ENCODE peak calls at places on chromosome 21, in seven cellular contexts. S is prostate gland, X is right lobe of liver, D is A549, P is heart left ventricle, C is foreskin keratinocyte, O is H1. K is an unnamed sample.

GRCh38 chr21:41726058-41726558 is 40.7 kb downstream of the RIPK4 start:
- DNase-seq in S (no peak), X (no peak), D (no peak), P (peak), C (no peak), O (no peak), K (no peak)

GRCh38 chr21:29349702-29350101 is 51.0 kb downstream of the BACH1 start:
- DNase-seq in S (no peak), X (no peak), D (no peak), P (no peak), C (no peak), O (no peak), K (no peak)

GRCh38 chr21:41170442-41170841 is 2.5 kb downstream of the BACE2 start:
- DNase-seq in S (no peak), X (no peak), D (peak), P (no peak), C (no peak), O (no peak), K (no peak)

GRCh38 chr21:29656504-29657227 is 283.1 kb downstream of the GRIK1 start:
- DNase-seq in S (no peak), X (no peak), D (no peak), P (no peak), C (peak), O (no peak), K (peak)

GRCh38 chr21:8989261-8989882 is 1532.0 kb upstream of the TPTE start:
- DNase-seq in S (no peak), X (no peak), D (no peak), P (no peak), C (no peak), O (no peak), K (no peak)

GRCh38 chr21:37758997-37759396 is 157.3 kb downstream of the KCNJ6 start:
- DNase-seq in S (peak), X (peak), D (peak), P (peak), C (no peak), O (peak), K (no peak)

GRCh38 chr21:42878678-42878992 is 704 bp downstream of the WDR4 start:
- DNase-seq in S (no peak), X (no peak), D (no peak), P (no peak), C (no peak), O (no peak), K (peak)

GRCh38 chr21:43866233-43866632 is 1.2 kb downstream of the AGPAT3 start:
- DNase-seq in S (peak), X (no peak), D (no peak), P (no peak), C (no peak), O (no peak), K (no peak)

GRCh38 chr21:45404726-45405270 is at the start of gene COL18A1:
- DNase-seq in S (peak), X (peak), D (peak), P (peak), C (no peak), O (no peak), K (no peak)

GRCh38 chr21:31397515-31397926 is 53.5 kb upstream of the TIAM1 start:
- DNase-seq in S (no peak), X (no peak), D (no peak), P (no peak), C (no peak), O (no peak), K (no peak)

GRCh38 chr21:26962516-26963305 is 4.2 kb downstream of the ADAMTS5 start:
- DNase-seq in S (no peak), X (no peak), D (no peak), P (no peak), C (no peak), O (no peak), K (no peak)
- H3K27ac ChIP-seq in S (no peak), X (no peak), D (no peak), P (peak), C (no peak), O (no peak), K (no peak)

GRCh38 chr21:35190201-35190701 is 141.1 kb upstream of the RUNX1 start:
- DNase-seq in S (no peak), X (no peak), D (no peak), P (no peak), C (peak), O (no peak), K (peak)

GRCh38 chr21:35191754-35192153 is 142.7 kb upstream of the RUNX1 start:
- DNase-seq in S (no peak), X (no peak), D (no peak), P (no peak), C (no peak), O (no peak), K (no peak)

GRCh38 chr21:35195232-35195631 is 146.1 kb upstream of the RUNX1 start:
- DNase-seq in S (no peak), X (no peak), D (no peak), P (no peak), C (no peak), O (no peak), K (no peak)

GRCh38 chr21:35191128-35191527 is 142.0 kb upstream of the RUNX1 start:
- DNase-seq in S (no peak), X (no peak), D (no peak), P (no peak), C (no peak), O (no peak), K (no peak)

GRCh38 chr21:35189077-35189863 is 140.2 kb upstream of the RUNX1 start:
- DNase-seq in S (no peak), X (no peak), D (no peak), P (no peak), C (no peak), O (no peak), K (no peak)
- H3K27ac ChIP-seq in S (no peak), X (no peak), D (no peak), P (peak), C (peak), O (no peak), K (no peak)

GRCh38 chr21:33939224-33939623 is 23.6 kb upstream of the ATP5PO start:
- DNase-seq in S (no peak), X (no peak), D (no peak), P (no peak), C (no peak), O (no peak), K (no peak)
- H3K27ac ChIP-seq in S (no peak), X (no peak), D (no peak), P (peak), C (no peak), O (no peak), K (no peak)

GRCh38 chr21:19048088-19048672 is 644.6 kb upstream of the TMPRSS15 start:
- DNase-seq in S (no peak), X (no peak), D (no peak), P (no peak), C (no peak), O (no peak), K (no peak)

GRCh38 chr21:19049567-19049966 is 646.0 kb upstream of the TMPRSS15 start:
- DNase-seq in S (no peak), X (no peak), D (no peak), P (no peak), C (no peak), O (no peak), K (no peak)
- H3K27ac ChIP-seq in S (no peak), X (no peak), D (no peak), P (no peak), C (no peak), O (no peak), K (no peak)

GRCh38 chr21:33663241-33663640 is 20.9 kb downstream of the ITSN1 start:
- DNase-seq in S (no peak), X (no peak), D (no peak), P (no peak), C (no peak), O (no peak), K (no peak)
- H3K27ac ChIP-seq in S (no peak), X (no peak), D (no peak), P (no peak), C (no peak), O (no peak), K (no peak)

DNA sequence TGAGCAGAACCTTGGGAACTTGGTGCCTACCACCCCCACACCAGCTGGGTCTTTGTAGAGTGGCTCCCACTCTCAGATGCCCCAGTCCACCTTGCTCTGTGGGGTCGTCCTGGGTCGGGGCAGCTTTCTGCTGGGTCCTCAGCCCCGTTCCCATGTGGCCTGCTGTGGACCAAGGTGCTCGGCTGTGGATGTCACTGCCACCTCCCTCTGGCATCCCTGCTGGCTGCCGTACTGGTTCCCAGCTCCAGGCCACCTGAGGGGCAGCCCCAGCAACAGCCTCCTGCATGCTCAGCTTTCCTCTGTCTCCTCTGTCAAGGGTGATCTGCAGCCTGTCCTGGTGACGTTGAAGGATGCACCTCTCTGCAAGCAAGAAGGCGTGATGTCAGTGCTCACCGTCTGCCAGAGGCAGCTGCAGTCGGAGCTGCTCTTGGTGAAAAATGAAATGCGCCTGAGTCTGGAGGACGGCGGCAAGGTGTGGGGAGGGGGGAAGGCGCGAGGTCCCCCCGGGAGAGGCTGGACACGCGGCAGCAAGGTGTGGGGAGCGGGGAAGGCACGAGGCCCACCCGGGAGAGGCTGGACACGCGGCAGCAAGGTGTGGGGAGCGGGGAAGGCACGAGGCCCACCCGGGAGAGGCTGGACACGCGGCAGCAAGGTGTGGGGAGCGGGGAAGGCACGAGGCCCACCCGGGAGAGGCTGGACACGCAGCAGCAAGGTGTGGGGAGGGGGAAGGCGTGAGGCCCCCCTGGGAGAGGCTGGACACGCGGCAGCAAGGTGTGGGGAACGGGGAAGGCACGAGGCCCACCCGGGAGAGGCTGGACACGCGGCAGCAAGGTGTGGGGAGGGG is 45.9 kb upstream of the DIP2A start:
- DNase-seq in S (no peak), X (no peak), D (no peak), P (peak), C (no peak), O (no peak), K (no peak)
- H3K27ac ChIP-seq in S (no peak), X (no peak), D (no peak), P (no peak), C (no peak), O (no peak), K (no peak)

DNA sequence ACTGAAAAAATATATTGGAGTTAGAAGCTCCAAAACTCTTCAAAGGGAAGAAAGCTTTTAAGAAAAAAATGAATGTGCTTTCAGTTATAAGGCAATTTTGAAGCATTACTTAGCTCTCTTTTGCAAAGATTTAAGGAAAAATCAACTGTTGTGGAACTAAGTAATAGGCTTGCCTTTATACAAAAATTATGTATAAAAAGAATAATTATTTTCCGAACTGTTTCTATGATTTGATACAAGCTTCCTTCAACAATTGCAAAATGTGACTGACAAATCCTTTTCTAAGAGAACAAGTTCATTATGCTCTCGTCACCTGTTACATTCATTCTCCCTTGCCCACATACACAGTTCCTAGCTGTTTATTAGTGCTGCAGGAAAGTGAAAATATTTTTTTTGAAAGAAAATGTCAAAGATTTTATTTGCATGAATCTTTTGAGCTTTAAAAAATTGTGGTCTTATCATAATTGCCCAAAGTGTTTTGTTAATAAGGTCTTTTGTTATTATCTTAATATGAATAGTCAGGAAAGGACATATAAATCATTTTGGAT is 466.2 kb downstream of the USP25 start:
- DNase-seq in S (no peak), X (no peak), D (no peak), P (no peak), C (peak), O (no peak), K (no peak)
- H3K27ac ChIP-seq in S (peak), X (peak), D (peak), P (peak), C (peak), O (no peak), K (peak)

GRCh38 chr21:33125981-33126380 is 56.0 kb downstream of the OLIG1 start:
- DNase-seq in S (no peak), X (no peak), D (no peak), P (no peak), C (no peak), O (no peak), K (no peak)

GRCh38 chr21:33128538-33128937 is 58.6 kb downstream of the OLIG1 start:
- DNase-seq in S (no peak), X (no peak), D (no peak), P (no peak), C (no peak), O (no peak), K (no peak)

GRCh38 chr21:33124879-33125278 is 54.9 kb downstream of the OLIG1 start:
- DNase-seq in S (no peak), X (no peak), D (no peak), P (no peak), C (no peak), O (no peak), K (no peak)

GRCh38 chr21:33126569-33126968 is 56.6 kb downstream of the OLIG1 start:
- DNase-seq in S (no peak), X (no peak), D (no peak), P (no peak), C (no peak), O (no peak), K (no peak)

DNA sequence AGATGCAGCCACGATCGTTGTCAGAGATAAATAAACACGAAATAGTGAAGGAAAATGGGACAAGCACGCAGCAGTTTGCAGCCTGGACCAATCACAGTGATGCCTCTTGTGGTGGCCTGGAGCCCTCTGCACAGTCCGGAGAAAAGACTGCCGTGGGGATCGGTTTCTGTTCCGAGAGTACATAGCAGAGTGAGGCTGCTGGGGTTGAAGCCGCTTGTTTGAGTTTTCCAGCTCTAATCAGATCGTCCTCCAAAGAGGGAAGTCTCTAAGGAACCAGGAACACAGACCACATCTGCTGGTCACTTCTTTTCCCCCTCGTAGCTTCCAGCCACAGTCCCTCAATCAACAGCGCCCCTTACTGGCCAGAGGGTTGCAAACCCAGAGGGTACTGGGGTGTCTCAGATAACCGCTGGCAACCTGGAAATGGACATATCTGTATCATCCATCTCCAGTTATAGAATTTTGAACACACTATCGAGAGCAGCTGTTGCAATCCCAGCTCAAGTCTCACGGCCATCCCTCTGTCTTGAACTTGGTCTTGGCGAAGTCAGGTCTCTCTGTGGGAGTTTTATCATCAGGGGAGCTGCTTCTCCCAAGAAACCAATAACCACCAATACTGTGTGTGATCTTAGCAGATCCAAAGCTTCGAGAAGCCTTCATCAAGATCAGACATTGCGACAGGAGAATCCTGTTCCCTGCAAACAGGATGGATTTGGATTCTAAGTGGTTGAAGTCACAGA is 57.4 kb downstream of the OLIG1 start:
- DNase-seq in S (peak), X (peak), D (peak), P (peak), C (peak), O (no peak), K (no peak)
- H3K27ac ChIP-seq in S (no peak), X (no peak), D (no peak), P (no peak), C (no peak), O (no peak), K (no peak)

GRCh38 chr21:34197561-34197960 is 124.2 kb downstream of the MRPS6 start:
- DNase-seq in S (no peak), X (no peak), D (no peak), P (no peak), C (no peak), O (no peak), K (no peak)
- H3K27ac ChIP-seq in S (no peak), X (no peak), D (no peak), P (no peak), C (no peak), O (no peak), K (no peak)

K was measured in epithelial cell of prostate.